ENCODE peak calls at places on chromosomes 4 and X, in four cellular contexts. One of them, this sample, is unnamed.

GRCh38 chr4:183618681-183619080 is 40.3 kb downstream of the RWDD4 start:
- DNase-seq in IMR-90: no peak
- DNase-seq in cardiac fibroblast: no peak
- DNase-seq in choroid plexus epithelial cell: peak; percentile 41
- DNase-seq in this sample: no peak

GRCh38 chrX:155995476-155995875 is 2.0 kb upstream of the IL9R start:
- DNase-seq in choroid plexus epithelial cell: no peak
- DNase-seq in cardiac fibroblast: no peak
- DNase-seq in IMR-90: no peak
- DNase-seq in this sample: no peak

GRCh38 chrX:151852294-151852693 is 60.4 kb upstream of the MAGEA4 start:
- DNase-seq in choroid plexus epithelial cell: no peak
- DNase-seq in cardiac fibroblast: no peak
- DNase-seq in IMR-90: no peak
- DNase-seq in this sample: no peak

GRCh38 chr4:53120801-53121200 is 245.1 kb downstream of the SCFD2 start:
- DNase-seq in cardiac fibroblast: peak; percentile 5
- DNase-seq in choroid plexus epithelial cell: no peak
- DNase-seq in IMR-90: no peak
- DNase-seq in this sample: no peak

GRCh38 chr4:26176621-26177121 is 144.1 kb upstream of the RBPJ start:
- DNase-seq in cardiac fibroblast: peak; percentile 86
- DNase-seq in IMR-90: peak; percentile 85
- DNase-seq in choroid plexus epithelial cell: peak; percentile 76
- DNase-seq in this sample: no peak

GRCh38 chr4:8905236-8905772 is 33.7 kb upstream of the HMX1 start:
- DNase-seq in cardiac fibroblast: no peak
- DNase-seq in choroid plexus epithelial cell: no peak
- DNase-seq in IMR-90: no peak
- DNase-seq in this sample: no peak

GRCh38 chr4:182369211-182369610 is 126.0 kb downstream of the TENM3 start:
- DNase-seq in IMR-90: peak; percentile 62
- DNase-seq in choroid plexus epithelial cell: peak; percentile 65
- DNase-seq in cardiac fibroblast: peak; percentile 2
- DNase-seq in this sample: no peak

GRCh38 chr4:183098723-183099536 is at the start of gene WWC2:
- DNase-seq in choroid plexus epithelial cell: peak; percentile 92
- DNase-seq in IMR-90: peak; percentile 92
- DNase-seq in cardiac fibroblast: peak; percentile 93
- DNase-seq in this sample: peak; percentile 90

GRCh38 chrX:41491267-41492004 is 44.3 kb downstream of the NYX start:
- DNase-seq in IMR-90: peak; percentile 96
- DNase-seq in choroid plexus epithelial cell: peak; percentile 91
- DNase-seq in cardiac fibroblast: peak; percentile 90
- DNase-seq in this sample: no peak

GRCh38 chrX:110146521-110146920 is 143.6 kb downstream of the TMEM164 start:
- DNase-seq in cardiac fibroblast: peak; percentile 67
- DNase-seq in choroid plexus epithelial cell: peak; percentile 73
- DNase-seq in IMR-90: peak; percentile 48
- DNase-seq in this sample: peak; percentile 8

GRCh38 chr4:1767058-1767769 is 25.9 kb upstream of the FGFR3 start:
- DNase-seq in cardiac fibroblast: no peak
- DNase-seq in IMR-90: peak; percentile 2
- DNase-seq in choroid plexus epithelial cell: no peak
- DNase-seq in this sample: no peak

GRCh38 chr4:65635051-65635821 is 35.1 kb downstream of the EPHA5 start:
- DNase-seq in cardiac fibroblast: no peak
- DNase-seq in choroid plexus epithelial cell: no peak
- DNase-seq in IMR-90: no peak
- DNase-seq in this sample: no peak

GRCh38 chr4:114599231-114600065 is 841 bp downstream of the UGT8 start:
- DNase-seq in cardiac fibroblast: no peak
- DNase-seq in IMR-90: no peak
- DNase-seq in choroid plexus epithelial cell: no peak
- DNase-seq in this sample: no peak

GRCh38 chr4:80361329-80361900 is 25.9 kb downstream of the CFAP299 start:
- DNase-seq in IMR-90: peak; percentile 41
- DNase-seq in choroid plexus epithelial cell: peak; percentile 40
- DNase-seq in cardiac fibroblast: peak; percentile 45
- DNase-seq in this sample: no peak

GRCh38 chr4:36332023-36332781 is 50.8 kb downstream of the DTHD1 start:
- DNase-seq in choroid plexus epithelial cell: no peak
- DNase-seq in cardiac fibroblast: peak; percentile 6
- DNase-seq in IMR-90: no peak
- DNase-seq in this sample: no peak

GRCh38 chr4:23903859-23904438 is 14.1 kb upstream of the PPARGC1A start:
- DNase-seq in cardiac fibroblast: peak; percentile 12
- DNase-seq in choroid plexus epithelial cell: no peak
- DNase-seq in IMR-90: no peak
- DNase-seq in this sample: peak; percentile 21

GRCh38 chr4:23902203-23902602 is 12.4 kb upstream of the PPARGC1A start:
- DNase-seq in IMR-90: no peak
- DNase-seq in choroid plexus epithelial cell: no peak
- DNase-seq in cardiac fibroblast: no peak
- DNase-seq in this sample: no peak

GRCh38 chr4:23897564-23898109 is 7.8 kb upstream of the PPARGC1A start:
- DNase-seq in cardiac fibroblast: no peak
- DNase-seq in IMR-90: no peak
- DNase-seq in choroid plexus epithelial cell: no peak
- DNase-seq in this sample: no peak

GRCh38 chr4:23900636-23901035 is 10.8 kb upstream of the PPARGC1A start:
- DNase-seq in cardiac fibroblast: no peak
- DNase-seq in choroid plexus epithelial cell: no peak
- DNase-seq in IMR-90: no peak
- DNase-seq in this sample: no peak

GRCh38 chr4:23899565-23899964 is 9.7 kb upstream of the PPARGC1A start:
- DNase-seq in IMR-90: no peak
- DNase-seq in choroid plexus epithelial cell: no peak
- DNase-seq in cardiac fibroblast: no peak
- DNase-seq in this sample: no peak
- H3K4me3 ChIP-seq in IMR-90: no peak overlapping the region
- H3K4me3 ChIP-seq in choroid plexus epithelial cell: no peak overlapping the region
- H3K4me3 ChIP-seq in cardiac fibroblast: no peak overlapping the region
- H3K4me3 ChIP-seq in this sample: no peak overlapping the region

DNA sequence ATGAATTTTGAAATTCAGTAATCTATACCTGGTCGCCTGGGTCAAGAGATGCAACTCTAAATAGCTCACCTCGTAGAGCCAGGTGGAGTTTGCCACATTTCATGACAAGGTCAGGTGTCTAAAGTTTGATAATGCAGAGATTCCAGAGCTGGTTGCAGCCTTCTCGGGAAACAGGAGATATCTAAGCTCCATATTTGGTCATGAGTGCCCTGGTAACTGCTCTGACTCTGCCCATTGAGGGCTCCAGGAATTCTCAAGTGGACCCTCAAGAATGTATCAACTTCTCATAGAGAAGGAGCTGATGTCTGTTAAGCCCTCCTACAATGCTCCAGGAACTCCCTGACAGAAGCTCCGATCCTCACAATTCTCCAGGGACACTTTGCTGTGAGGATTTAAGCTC is 33.2 kb upstream of the TSPAN5 start:
- DNase-seq in IMR-90: no peak
- DNase-seq in cardiac fibroblast: no peak
- DNase-seq in choroid plexus epithelial cell: no peak
- DNase-seq in this sample: no peak
- H3K4me3 ChIP-seq in IMR-90: no peak overlapping the region
- H3K4me3 ChIP-seq in cardiac fibroblast: no peak overlapping the region
- H3K4me3 ChIP-seq in choroid plexus epithelial cell: no peak overlapping the region
- H3K4me3 ChIP-seq in this sample: no peak overlapping the region

GRCh38 chr4:6008092-6008551 is 10.1 kb downstream of the C4orf50 start:
- DNase-seq in cardiac fibroblast: no peak
- DNase-seq in IMR-90: no peak
- DNase-seq in choroid plexus epithelial cell: no peak
- DNase-seq in this sample: no peak
- H3K4me3 ChIP-seq in cardiac fibroblast: no peak overlapping the region
- H3K4me3 ChIP-seq in IMR-90: no peak overlapping the region
- H3K4me3 ChIP-seq in choroid plexus epithelial cell: no peak overlapping the region
- H3K4me3 ChIP-seq in this sample: no peak overlapping the region

GRCh38 chrX:139691843-139692505 is 16.0 kb downstream of the MCF2 start:
- DNase-seq in IMR-90: no peak
- DNase-seq in cardiac fibroblast: peak; percentile 2
- DNase-seq in choroid plexus epithelial cell: no peak
- DNase-seq in this sample: no peak

GRCh38 chrX:139692506-139692849 is 15.5 kb downstream of the MCF2 start:
- DNase-seq in choroid plexus epithelial cell: no peak
- DNase-seq in cardiac fibroblast: peak; percentile 5
- DNase-seq in IMR-90: no peak
- DNase-seq in this sample: no peak

GRCh38 chrX:139691493-139691842 is 16.5 kb downstream of the MCF2 start:
- DNase-seq in IMR-90: no peak
- DNase-seq in choroid plexus epithelial cell: peak; percentile 12
- DNase-seq in cardiac fibroblast: peak; percentile 3
- DNase-seq in this sample: no peak

DNA sequence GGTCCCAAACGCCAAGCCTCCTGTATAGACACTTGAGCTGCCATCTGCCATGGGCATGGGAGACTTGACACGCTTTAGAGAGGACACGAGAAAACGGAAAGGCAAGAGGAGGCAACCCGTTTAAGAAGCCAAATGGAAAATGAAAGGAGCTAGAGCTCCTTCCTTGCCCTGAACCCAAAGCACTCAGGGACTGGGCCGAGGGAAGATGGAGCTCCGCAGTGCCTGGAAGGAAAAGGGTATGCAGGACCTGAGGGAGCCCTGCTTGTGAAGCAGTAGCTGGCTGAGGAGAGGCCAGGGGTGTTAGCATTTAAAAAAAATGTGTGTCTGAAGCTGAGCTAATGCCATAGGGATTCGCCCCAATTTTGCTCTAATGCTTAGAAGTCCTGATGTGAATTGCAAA is 15.1 kb downstream of the MCF2 start:
- DNase-seq in cardiac fibroblast: no peak
- DNase-seq in IMR-90: no peak
- DNase-seq in choroid plexus epithelial cell: no peak
- DNase-seq in this sample: no peak
- H3K4me3 ChIP-seq in cardiac fibroblast: no peak overlapping the region
- H3K4me3 ChIP-seq in IMR-90: peak overlapping the region; percentile 9
- H3K4me3 ChIP-seq in choroid plexus epithelial cell: no peak overlapping the region
- H3K4me3 ChIP-seq in this sample: no peak overlapping the region

GRCh38 chrX:25013593-25014365 is 2.0 kb downstream of the ARX start:
- DNase-seq in choroid plexus epithelial cell: no peak
- DNase-seq in IMR-90: no peak
- DNase-seq in cardiac fibroblast: no peak
- DNase-seq in this sample: no peak

GRCh38 chrX:25014366-25014838 is 1.4 kb downstream of the ARX start:
- DNase-seq in choroid plexus epithelial cell: no peak
- DNase-seq in IMR-90: no peak
- DNase-seq in cardiac fibroblast: no peak
- DNase-seq in this sample: no peak

GRCh38 chrX:25012433-25012735 is 3.4 kb downstream of the ARX start:
- DNase-seq in choroid plexus epithelial cell: no peak
- DNase-seq in cardiac fibroblast: no peak
- DNase-seq in IMR-90: no peak
- DNase-seq in this sample: no peak

GRCh38 chrX:25011589-25012432 is 4.0 kb downstream of the ARX start:
- DNase-seq in cardiac fibroblast: no peak
- DNase-seq in choroid plexus epithelial cell: no peak
- DNase-seq in IMR-90: no peak
- DNase-seq in this sample: no peak

DNA sequence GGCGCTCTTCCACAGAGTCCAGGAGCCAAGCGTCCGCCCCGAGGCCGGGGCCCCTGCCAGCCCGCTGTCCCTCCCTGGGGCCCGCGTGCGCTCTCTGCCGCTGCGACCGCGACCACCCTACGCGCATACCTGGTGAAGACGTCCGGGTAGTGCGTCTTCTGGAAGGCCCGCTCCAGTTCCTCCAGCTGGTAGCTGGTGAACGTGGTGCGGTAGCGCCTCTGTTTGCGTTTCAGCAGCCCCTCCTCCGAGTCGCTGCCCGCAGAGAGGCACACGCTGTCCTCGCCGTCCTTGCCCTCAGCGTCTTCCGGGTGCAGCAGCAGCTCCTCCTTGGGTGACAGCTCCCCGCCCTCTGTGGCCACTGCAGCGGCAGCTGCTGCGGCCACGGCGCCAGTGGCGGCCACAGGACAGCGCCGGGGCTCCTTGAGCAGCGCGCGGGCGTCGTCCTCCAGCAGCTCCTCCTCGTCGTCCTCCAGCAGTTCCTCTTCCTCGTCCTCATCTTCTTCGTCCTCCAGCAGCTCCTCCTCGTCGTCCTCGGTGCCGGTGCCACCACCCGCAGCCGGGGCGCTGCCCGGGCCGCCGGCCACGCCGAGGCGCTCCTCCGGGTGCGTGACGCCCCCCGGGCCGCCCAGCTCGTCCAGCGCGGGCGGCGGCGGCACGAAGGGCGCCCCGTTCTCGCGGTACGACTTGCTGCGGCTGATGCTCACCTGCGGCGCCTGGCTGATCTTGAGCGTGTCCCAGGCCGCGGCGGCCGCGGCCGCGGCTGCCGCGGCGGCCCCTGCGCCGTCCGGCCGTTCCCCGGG is 2.8 kb downstream of the ARX start:
- DNase-seq in choroid plexus epithelial cell: no peak
- DNase-seq in cardiac fibroblast: no peak
- DNase-seq in IMR-90: no peak
- DNase-seq in this sample: no peak
- H3K4me3 ChIP-seq in choroid plexus epithelial cell: no peak overlapping the region
- H3K4me3 ChIP-seq in cardiac fibroblast: no peak overlapping the region
- H3K4me3 ChIP-seq in IMR-90: no peak overlapping the region
- H3K4me3 ChIP-seq in this sample: peak overlapping the region; percentile 16

GRCh38 chrX:154430504-154430903 is 2.0 kb downstream of the ATP6AP1 start:
- DNase-seq in IMR-90: no peak
- DNase-seq in choroid plexus epithelial cell: no peak
- DNase-seq in cardiac fibroblast: no peak
- DNase-seq in this sample: no peak
- H3K4me3 ChIP-seq in IMR-90: no peak overlapping the region
- H3K4me3 ChIP-seq in choroid plexus epithelial cell: no peak overlapping the region
- H3K4me3 ChIP-seq in cardiac fibroblast: no peak overlapping the region
- H3K4me3 ChIP-seq in this sample: no peak overlapping the region

GRCh38 chr4:122100508-122100907 is 51.6 kb upstream of the BLTP1 start:
- DNase-seq in cardiac fibroblast: no peak
- DNase-seq in IMR-90: no peak
- DNase-seq in choroid plexus epithelial cell: peak; percentile 63
- DNase-seq in this sample: no peak

GRCh38 chr4:122104184-122104583 is 47.9 kb upstream of the BLTP1 start:
- DNase-seq in choroid plexus epithelial cell: no peak
- DNase-seq in IMR-90: peak; percentile 35
- DNase-seq in cardiac fibroblast: no peak
- DNase-seq in this sample: no peak

GRCh38 chr4:122099896-122100295 is 52.2 kb upstream of the BLTP1 start:
- DNase-seq in cardiac fibroblast: peak; percentile 7
- DNase-seq in choroid plexus epithelial cell: peak; percentile 13
- DNase-seq in IMR-90: peak; percentile 89
- DNase-seq in this sample: no peak
- H3K4me3 ChIP-seq in cardiac fibroblast: no peak overlapping the region
- H3K4me3 ChIP-seq in choroid plexus epithelial cell: no peak overlapping the region
- H3K4me3 ChIP-seq in IMR-90: no peak overlapping the region
- H3K4me3 ChIP-seq in this sample: no peak overlapping the region

DNA sequence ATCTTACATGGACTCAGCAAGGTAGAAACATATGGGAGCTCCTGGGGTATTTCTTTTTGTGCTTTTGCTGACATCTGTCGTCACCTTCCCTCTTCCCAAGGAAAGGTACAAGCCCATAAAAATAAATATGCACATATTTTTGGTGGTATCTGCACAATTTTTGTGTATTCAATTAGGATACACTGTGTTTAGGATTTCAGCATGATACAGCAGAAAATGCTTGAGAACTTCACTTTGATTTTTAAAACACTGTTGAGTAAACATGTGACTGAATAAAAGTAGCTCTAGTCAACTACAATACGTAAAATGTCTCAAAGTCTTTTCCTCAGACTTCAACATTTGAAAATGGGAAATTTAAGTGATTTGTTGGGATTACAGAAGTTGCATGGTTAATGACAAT is 99.4 kb upstream of the SPANXC start:
- DNase-seq in choroid plexus epithelial cell: no peak
- DNase-seq in cardiac fibroblast: peak; percentile 11
- DNase-seq in IMR-90: peak; percentile 1
- DNase-seq in this sample: no peak
- H3K4me3 ChIP-seq in choroid plexus epithelial cell: no peak overlapping the region
- H3K4me3 ChIP-seq in cardiac fibroblast: no peak overlapping the region
- H3K4me3 ChIP-seq in IMR-90: no peak overlapping the region
- H3K4me3 ChIP-seq in this sample: no peak overlapping the region

This sample was measured in prostate gland.